ENCODE peak calls at places on chromosomes 3 and 15, in ten cellular contexts. S is B cell, P is T1000, A is Panc1, N is ovary, B is left cardiac atrium, F is neural crest cell, R is nucleus accumbens, G is cardiac fibroblast, I is colonic mucosa. X is an unnamed sample.

GRCh38 chr15:38690737-38691332 is 126.2 kb upstream of the RASGRP1 start:
- DNase-seq in S (peak; percentile 70), P (peak; percentile 40), A (no peak), N (peak; percentile 46), B (peak; percentile 53), F (peak; percentile 82), R (no peak), G (peak; percentile 80), I (peak; percentile 76), X (peak; percentile 76)

GRCh38 chr15:99104788-99105515 is at the start of gene SYNM:
- DNase-seq in S (no peak), P (peak; percentile 71), A (no peak), N (peak; percentile 73), B (peak; percentile 80), F (peak; percentile 73), R (peak; percentile 30), G (peak; percentile 76), I (peak; percentile 72), X (peak; percentile 72)

GRCh38 chr3:8650583-8651416 is 6.2 kb upstream of the SSUH2 start:
- DNase-seq in S (peak; percentile 20), P (no peak), A (no peak), N (no peak), B (no peak), F (no peak), R (no peak), G (peak; percentile 9), I (no peak), X (no peak)

GRCh38 chr3:43997788-43998373 is 243.8 kb upstream of the TOPAZ1 start:
- DNase-seq in S (no peak), P (no peak), A (no peak), N (no peak), B (no peak), F (peak; percentile 21), R (no peak), G (no peak), I (no peak), X (no peak)

GRCh38 chr3:2898591-2899353 is 211.4 kb downstream of the IL5RA start:
- DNase-seq in S (no peak), P (no peak), A (no peak), N (no peak), B (no peak), F (no peak), R (no peak), G (no peak), I (no peak), X (no peak)

GRCh38 chr3:71185733-71186455 is 397.6 kb downstream of the FOXP1 start:
- DNase-seq in S (no peak), P (no peak), A (no peak), N (no peak), B (no peak), F (no peak), R (no peak), G (peak; percentile 50), I (peak; percentile 52), X (peak; percentile 22)

GRCh38 chr15:83435202-83435601 is 11.9 kb upstream of the SH3GL3 start:
- DNase-seq in S (no peak), P (no peak), A (no peak), N (no peak), B (no peak), F (no peak), R (no peak), G (no peak), I (no peak), X (no peak)

GRCh38 chr3:148861277-148861869 is 3.7 kb upstream of the CPA3 start:
- DNase-seq in S (no peak), P (no peak), A (peak; percentile 15), N (no peak), B (no peak), F (no peak), R (no peak), G (peak; percentile 64), I (no peak), X (no peak)

GRCh38 chr3:11672396-11672795 is 28.7 kb upstream of the VGLL4 start:
- DNase-seq in S (no peak), P (no peak), A (no peak), N (no peak), B (no peak), F (no peak), R (no peak), G (no peak), I (no peak), X (no peak)

GRCh38 chr15:43911235-43911661 is 84.4 kb downstream of the WDR76 start:
- DNase-seq in S (no peak), P (peak; percentile 88), A (peak; percentile 41), N (no peak), B (peak; percentile 46), F (no peak), R (no peak), G (peak; percentile 98), I (no peak), X (no peak)

GRCh38 chr3:160319322-160319721 is 79.7 kb downstream of the IFT80 start:
- DNase-seq in S (no peak), P (no peak), A (no peak), N (no peak), B (no peak), F (no peak), R (no peak), G (no peak), I (no peak), X (no peak)

GRCh38 chr3:88321696-88322095 is 171.9 kb downstream of the C3orf38 start:
- DNase-seq in S (no peak), P (no peak), A (no peak), N (no peak), B (no peak), F (no peak), R (no peak), G (no peak), I (no peak), X (no peak)

GRCh38 chr3:72306800-72307341 is 521.9 kb upstream of the PROK2 start:
- DNase-seq in S (no peak), P (no peak), A (no peak), N (no peak), B (no peak), F (no peak), R (no peak), G (no peak), I (no peak), X (no peak)

GRCh38 chr3:100045696-100046095 is 68.6 kb downstream of the FILIP1L start:
- DNase-seq in S (no peak), P (peak; percentile 48), A (no peak), N (peak; percentile 58), B (peak; percentile 66), F (no peak), R (no peak), G (peak; percentile 97), I (peak; percentile 44), X (peak; percentile 56)

GRCh38 chr3:195914648-195915473 is 6.5 kb upstream of the TNK2 start:
- DNase-seq in S (peak; percentile 94), P (no peak), A (peak; percentile 88), N (peak; percentile 94), B (peak; percentile 95), F (peak; percentile 95), R (no peak), G (peak; percentile 96), I (peak; percentile 94), X (peak; percentile 94)

GRCh38 chr3:46221936-46222335 is 13.8 kb upstream of the CCR1 start:
- DNase-seq in S (no peak), P (no peak), A (no peak), N (no peak), B (no peak), F (no peak), R (no peak), G (no peak), I (no peak), X (no peak)

GRCh38 chr3:30625541-30626438 is 19.4 kb downstream of the TGFBR2 start:
- DNase-seq in S (no peak), P (peak; percentile 36), A (no peak), N (no peak), B (no peak), F (no peak), R (no peak), G (peak; percentile 69), I (no peak), X (no peak)

GRCh38 chr15:85723960-85724945 is 70.5 kb downstream of the KLHL25 start:
- DNase-seq in S (no peak), P (no peak), A (no peak), N (no peak), B (no peak), F (no peak), R (no peak), G (no peak), I (no peak), X (no peak)

GRCh38 chr15:99613887-99614642 is 48.3 kb downstream of the MEF2A start:
- DNase-seq in S (no peak), P (no peak), A (no peak), N (no peak), B (no peak), F (no peak), R (no peak), G (peak; percentile 70), I (peak; percentile 27), X (peak; percentile 40)

GRCh38 chr3:134795776-134796312 is 784 bp downstream of the EPHB1 start:
- DNase-seq in S (no peak), P (peak; percentile 20), A (no peak), N (no peak), B (peak; percentile 23), F (no peak), R (no peak), G (peak; percentile 22), I (no peak), X (no peak)

GRCh38 chr3:69688400-69688799 is 50.9 kb upstream of the MITF start:
- DNase-seq in S (no peak), P (no peak), A (no peak), N (no peak), B (no peak), F (no peak), R (no peak), G (no peak), I (no peak), X (no peak)

GRCh38 chr3:123151251-123151705 is 50.5 kb upstream of the SEC22A start:
- DNase-seq in S (no peak), P (no peak), A (no peak), N (no peak), B (no peak), F (no peak), R (no peak), G (no peak), I (peak; percentile 12), X (no peak)

GRCh38 chr15:76391847-76392246 is 55.3 kb downstream of the ISL2 start:
- DNase-seq in S (no peak), P (no peak), A (no peak), N (no peak), B (no peak), F (no peak), R (no peak), G (peak; percentile 12), I (no peak), X (no peak)

GRCh38 chr15:67253517-67254237 is 784 bp downstream of the AAGAB start:
- DNase-seq in S (no peak), P (no peak), A (no peak), N (peak; percentile 27), B (no peak), F (no peak), R (no peak), G (peak; percentile 28), I (peak; percentile 37), X (no peak)

GRCh38 chr15:70341566-70341965 is 243.8 kb upstream of the TLE3 start:
- DNase-seq in S (no peak), P (no peak), A (no peak), N (no peak), B (no peak), F (no peak), R (no peak), G (no peak), I (no peak), X (no peak)

GRCh38 chr3:525415-525814 is 328.9 kb downstream of the CHL1 start:
- DNase-seq in S (no peak), P (no peak), A (no peak), N (no peak), B (no peak), F (no peak), R (no peak), G (no peak), I (no peak), X (no peak)

GRCh38 chr15:100334905-100335304 is 6.9 kb downstream of the ADAMTS17 start:
- DNase-seq in S (no peak), P (no peak), A (no peak), N (no peak), B (no peak), F (no peak), R (no peak), G (no peak), I (no peak), X (no peak)

GRCh38 chr15:99916668-99917223 is 183.5 kb upstream of the LYSMD4 start:
- DNase-seq in S (no peak), P (no peak), A (no peak), N (no peak), B (no peak), F (no peak), R (no peak), G (no peak), I (no peak), X (no peak)

X was measured in transverse colon.